ENCODE peak calls at places on chromosome 1, in six cellular contexts. K is A549, U is endothelial cell of umbilical vein, H is HepG2, L is K562, C is GM12878. V is an unnamed sample.

GRCh38 chr1:35315649-35316048 is 47.1 kb downstream of the ZMYM4 start:
- DNase-seq in K (no peak), U (no peak), H (no peak), L (no peak), C (no peak), V (no peak)

GRCh38 chr1:155077758-155078495 is 710 bp upstream of the EFNA3 start:
- DNase-seq in K (no peak), U (no peak), H (no peak), L (no peak), C (no peak), V (peak)

GRCh38 chr1:156804572-156805243 is 11.9 kb downstream of the SH2D2A start:
- DNase-seq in K (no peak), U (peak), H (no peak), L (no peak), C (no peak), V (peak)

GRCh38 chr1:226806988-226807387 is 63.4 kb upstream of the PSEN2 start:
- DNase-seq in K (no peak), U (no peak), H (no peak), L (no peak), C (no peak), V (no peak)

GRCh38 chr1:45221716-45222115 is 15.3 kb upstream of the ZSWIM5 start:
- DNase-seq in K (no peak), U (no peak), H (no peak), L (no peak), C (no peak), V (no peak)

GRCh38 chr1:151892190-151892589 is 17.1 kb downstream of the THEM4 start:
- DNase-seq in K (no peak), U (no peak), H (no peak), L (no peak), C (no peak), V (no peak)

GRCh38 chr1:230425252-230426061 is 675 bp downstream of the PGBD5 start:
- DNase-seq in K (no peak), U (no peak), H (no peak), L (no peak), C (no peak), V (peak)

GRCh38 chr1:184002071-184002470 is 35.5 kb downstream of the COLGALT2 start:
- DNase-seq in K (peak), U (peak), H (peak), L (no peak), C (no peak), V (no peak)

GRCh38 chr1:219788700-219789099 is 139.7 kb downstream of the SLC30A10 start:
- DNase-seq in K (no peak), U (no peak), H (no peak), L (no peak), C (no peak), V (no peak)

DNA sequence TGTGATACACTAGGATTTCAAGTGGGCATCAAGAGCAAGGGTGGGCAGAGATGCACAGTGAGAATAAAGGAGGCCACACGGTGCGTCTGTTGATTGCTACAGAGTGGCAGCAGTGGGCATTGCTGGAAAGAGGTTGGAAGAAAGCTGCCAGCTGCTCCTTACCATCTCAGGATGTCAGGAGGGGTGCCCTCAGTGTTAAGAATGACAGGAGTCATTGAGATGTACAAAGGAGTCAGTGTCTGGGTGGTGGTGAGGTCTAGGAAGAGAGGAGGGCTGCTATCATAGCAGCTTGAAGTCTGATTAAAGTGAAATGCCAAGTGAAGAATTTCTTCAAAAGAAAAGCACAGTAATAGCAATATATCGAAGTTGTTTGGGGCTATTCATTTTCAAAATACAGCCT is 992.7 kb downstream of the TTLL7 start:
- DNase-seq in K (no peak), U (no peak), H (no peak), L (no peak), C (no peak), V (no peak)
- TF ChIP-seq POLR2A in K (no peak), U (no peak), H (no peak), L (no peak), C (no peak), V (no peak)

GRCh38 chr1:19197849-19198248 is 12.2 kb downstream of the UBR4 start:
- DNase-seq in K (no peak), U (no peak), H (no peak), L (peak), C (no peak), V (no peak)
- TF ChIP-seq MYC in K (no peak), U (no peak), H (no peak), L (no peak), C (no peak), V (no peak)

GRCh38 chr1:93878889-93879586 is at the start of gene DNTTIP2:
- DNase-seq in K (peak), U (peak), H (peak), L (peak), C (peak), V (peak)
- TF ChIP-seq POLR2A in K (peak), U (peak), H (peak), L (peak), C (peak), V (peak)

GRCh38 chr1:203858055-203858454 is 3.3 kb upstream of the SNRPE start:
- DNase-seq in K (peak), U (peak), H (no peak), L (no peak), C (no peak), V (no peak)

GRCh38 chr1:203858975-203859374 is 2.4 kb upstream of the SNRPE start:
- DNase-seq in K (no peak), U (no peak), H (no peak), L (no peak), C (no peak), V (no peak)

GRCh38 chr1:203861379-203862184 is at the start of gene SNRPE:
- DNase-seq in K (peak), U (peak), H (peak), L (peak), C (peak), V (peak)

DNA sequence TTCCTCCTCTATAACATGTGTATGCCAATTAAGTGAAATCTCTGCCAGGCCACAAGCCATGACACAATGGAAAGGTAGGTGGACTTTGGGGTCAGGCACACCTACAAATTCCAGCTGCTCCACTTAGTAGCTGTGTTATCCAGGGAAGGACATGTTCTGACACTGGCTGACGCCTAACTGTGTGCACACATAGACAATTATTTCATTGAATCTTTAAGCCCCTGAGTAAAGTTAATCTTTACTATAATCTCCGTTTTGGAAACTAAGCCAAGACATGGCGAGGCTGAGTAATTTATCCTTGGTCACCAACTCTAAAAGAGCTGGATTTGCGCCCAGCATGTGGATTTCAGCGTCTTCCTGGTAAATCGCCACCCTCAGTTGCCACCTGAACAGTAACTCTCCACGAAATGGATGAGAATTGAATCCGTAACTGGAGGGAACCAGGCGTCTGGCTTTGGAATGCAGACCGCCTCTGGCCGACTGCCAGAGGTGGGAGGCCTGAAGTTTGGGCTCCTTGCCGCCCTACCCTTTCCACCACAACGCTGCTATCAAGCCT is 925 bp upstream of the SNRPE start:
- DNase-seq in K (peak), U (peak), H (peak), L (no peak), C (no peak), V (no peak)
- TF ChIP-seq MYC in K (no peak), U (no peak), H (no peak), L (no peak), C (no peak), V (no peak)

DNA sequence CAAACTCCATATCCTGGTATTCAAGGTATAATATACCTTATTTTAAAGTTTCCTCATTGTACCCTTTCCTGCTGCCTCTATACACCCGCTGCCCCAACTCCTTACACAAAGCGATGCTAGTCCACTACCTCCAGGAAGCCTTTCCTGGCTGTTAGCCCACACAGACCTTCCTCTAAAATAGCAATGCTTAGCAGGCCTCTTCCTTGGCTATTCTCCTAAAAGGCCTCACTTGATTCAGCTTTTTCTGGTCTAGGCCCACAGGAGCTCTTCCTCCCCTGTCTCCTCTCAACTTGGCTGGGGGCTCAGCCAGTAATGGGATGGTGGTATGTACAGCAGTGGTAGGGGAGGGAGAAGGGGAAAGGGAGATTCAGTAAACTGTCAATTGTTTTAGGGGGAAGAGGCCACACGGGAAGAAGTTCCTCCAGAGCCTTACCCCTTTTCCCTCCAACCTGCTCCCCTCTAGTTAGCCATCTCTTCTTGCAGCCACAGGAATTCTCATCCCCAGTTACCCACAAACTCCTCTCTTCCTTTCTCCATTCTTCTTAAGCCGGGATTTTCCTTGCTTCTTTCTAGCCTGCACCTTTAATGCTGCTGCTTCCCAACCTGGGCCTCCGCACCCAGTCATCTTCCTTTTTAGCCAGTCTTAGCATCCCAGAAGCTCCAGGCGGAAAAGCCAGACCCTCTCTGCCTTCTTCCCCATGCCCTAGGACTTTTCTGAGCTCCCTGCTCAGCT is 2.6 kb downstream of the LRRC41 start:
- DNase-seq in K (no peak), U (peak), H (no peak), L (no peak), C (no peak), V (peak)
- TF ChIP-seq POLR2A in K (no peak), U (no peak), H (no peak), L (no peak), C (no peak), V (no peak)

V was measured in NB4.